ENCODE peak calls at places on chromosomes 16 and 17, in seven cellular contexts. R, A, V, O, N, X and P are unnamed samples.

GRCh38 chr17:10127819-10128375 is 70.5 kb downstream of the GAS7 start:
- DNase-seq in V (no peak), N (no peak), O (no peak), X (peak; percentile 21), R (no peak), A (no peak), P (no peak)

GRCh38 chr16:14248791-14249190 is 177.7 kb downstream of the MRTFB start:
- DNase-seq in X (no peak), O (no peak), N (no peak), R (no peak), A (no peak), V (no peak), P (no peak)

GRCh38 chr16:67395458-67396158 is 2.3 kb upstream of the TPPP3 start:
- DNase-seq in V (no peak), R (no peak), O (no peak), X (no peak), N (no peak), A (no peak), P (no peak)

GRCh38 chr17:27354491-27355081 is 60.7 kb downstream of the WSB1 start:
- DNase-seq in V (peak; percentile 46), N (no peak), A (no peak), X (no peak), O (no peak), R (no peak), P (peak; percentile 76)

GRCh38 chr16:63539276-63539675 is 1503.0 kb upstream of the CDH8 start:
- DNase-seq in V (no peak), N (no peak), A (no peak), O (no peak), X (no peak), R (no peak), P (no peak)

GRCh38 chr17:9272506-9272905 is 251.2 kb downstream of the NTN1 start:
- DNase-seq in V (no peak), N (no peak), R (no peak), O (no peak), A (no peak), X (no peak), P (no peak)

GRCh38 chr17:72600934-72601333 is 480.1 kb downstream of the SOX9 start:
- DNase-seq in X (no peak), N (no peak), R (no peak), V (no peak), A (no peak), O (no peak), P (no peak)

GRCh38 chr16:1018447-1018846 is 36.9 kb downstream of the SOX8 start:
- DNase-seq in O (no peak), V (no peak), A (no peak), R (no peak), X (no peak), N (no peak), P (no peak)

GRCh38 chr17:20187049-20187448 is 177.9 kb downstream of the SPECC1 start:
- DNase-seq in A (no peak), V (no peak), R (no peak), N (no peak), O (no peak), X (no peak), P (no peak)

GRCh38 chr17:39014044-39014794 is 47.0 kb upstream of the FBXO47 start:
- DNase-seq in X (no peak), O (no peak), V (peak; percentile 39), R (no peak), N (peak; percentile 37), A (no peak), P (no peak)

GRCh38 chr17:9971991-9972390 is 66.9 kb upstream of the RCVRN start:
- DNase-seq in A (peak; percentile 36), R (no peak), X (no peak), N (no peak), O (no peak), V (no peak), P (peak; percentile 52)

GRCh38 chr17:33266116-33266515 is 27.0 kb downstream of the ASIC2 start:
- DNase-seq in O (no peak), N (no peak), A (no peak), R (no peak), X (no peak), V (no peak), P (no peak)

GRCh38 chr17:5584383-5584951 is at the start of gene NLRP1:
- DNase-seq in N (peak; percentile 10), O (peak; percentile 71), A (peak; percentile 35), R (peak; percentile 84), X (no peak), V (peak; percentile 20), P (peak; percentile 45)

GRCh38 chr16:67176662-67177061 is 6.3 kb downstream of the NOL3 start:
- DNase-seq in V (no peak), X (no peak), O (no peak), R (no peak), N (no peak), A (no peak), P (no peak)

GRCh38 chr17:47792457-47792856 is 29.1 kb downstream of the OSBPL7 start:
- DNase-seq in A (no peak), X (no peak), R (no peak), V (no peak), N (no peak), O (no peak), P (no peak)

GRCh38 chr17:66540131-66540781 is 237.8 kb downstream of the PRKCA start:
- DNase-seq in A (peak; percentile 48), R (no peak), V (peak; percentile 72), N (no peak), X (no peak), O (no peak), P (no peak)

GRCh38 chr17:58224315-58224714 is 5.3 kb upstream of the MKS1 start:
- DNase-seq in V (no peak), A (no peak), X (no peak), O (peak; percentile 28), N (no peak), R (no peak), P (no peak)

GRCh38 chr17:10702574-10702973 is 5.2 kb downstream of the ADPRM start:
- DNase-seq in R (no peak), A (no peak), X (no peak), N (no peak), O (no peak), V (no peak), P (no peak)

GRCh38 chr17:72222971-72223370 is 102.2 kb downstream of the SOX9 start:
- DNase-seq in X (no peak), A (no peak), O (no peak), N (no peak), V (no peak), R (no peak), P (no peak)

GRCh38 chr16:64362193-64362592 is 759.7 kb downstream of the CDH11 start:
- DNase-seq in V (no peak), N (no peak), R (no peak), X (no peak), O (no peak), A (no peak), P (no peak)

GRCh38 chr16:12262454-12263180 is 286.1 kb downstream of the SNX29 start:
- DNase-seq in R (no peak), O (no peak), A (no peak), V (peak; percentile 77), X (no peak), N (no peak), P (no peak)

GRCh38 chr16:73371584-73372319 is 323.8 kb upstream of the ZFHX3 start:
- DNase-seq in R (no peak), A (no peak), X (no peak), V (no peak), O (no peak), N (no peak), P (no peak)

GRCh38 chr17:81263371-81264181 is 24.5 kb downstream of the NDUFAF8 start:
- DNase-seq in A (no peak), X (no peak), R (no peak), N (no peak), V (no peak), O (no peak), P (no peak)

GRCh38 chr17:21523482-21524210 is 147.5 kb downstream of the KCNJ12 start:
- DNase-seq in V (no peak), O (no peak), X (no peak), R (no peak), N (no peak), A (peak; percentile 30), P (no peak)

GRCh38 chr17:29156781-29157180 is 23.4 kb downstream of the MYO18A start:
- DNase-seq in N (no peak), R (no peak), A (no peak), V (no peak), X (no peak), O (no peak), P (no peak)

GRCh38 chr16:15639061-15639568 is 3.8 kb downstream of the MARF1 start:
- DNase-seq in X (no peak), O (no peak), V (no peak), N (no peak), A (no peak), R (peak; percentile 77), P (no peak)
- TF ChIP-seq JUND in X (no peak), O (no peak), V (no peak), N (no peak), A (no peak), R (no peak), P (no peak)

DNA sequence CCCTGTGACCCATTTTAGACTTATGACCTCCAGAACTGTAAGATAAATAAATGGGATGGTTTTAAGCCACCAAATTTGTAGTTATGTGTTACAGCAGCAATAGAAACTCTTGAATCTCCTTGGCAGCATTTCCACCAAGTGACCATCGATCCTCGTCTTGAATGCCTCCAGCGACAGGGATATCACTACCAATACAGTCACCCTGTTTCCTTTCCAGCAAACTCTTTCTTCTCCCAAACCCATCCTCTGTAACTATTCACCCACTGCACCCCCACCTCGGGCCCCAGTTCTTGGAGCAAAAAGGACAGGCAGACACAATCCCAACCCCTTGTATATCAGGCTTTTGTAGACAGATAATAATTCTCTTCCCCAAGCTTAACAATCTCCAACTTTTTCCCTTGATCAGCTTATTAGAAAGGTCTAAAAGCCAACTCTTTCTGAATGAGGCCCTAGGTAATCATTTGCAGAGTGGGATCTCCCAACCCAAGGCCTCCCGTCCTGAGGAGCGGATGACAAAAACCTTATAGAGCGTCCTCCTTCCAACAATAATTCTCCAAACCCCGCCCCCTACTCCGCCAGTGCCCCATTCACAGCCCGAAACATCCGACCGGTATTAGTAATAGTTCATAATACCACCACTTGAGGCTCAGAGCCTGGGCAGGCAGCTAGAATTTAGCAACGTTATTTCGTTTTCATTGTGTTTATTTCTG is 14.7 kb upstream of the PLLP start:
- DNase-seq in X (no peak), N (peak; percentile 56), R (no peak), O (no peak), A (peak; percentile 69), V (peak; percentile 71), P (no peak)
- TF ChIP-seq JUND in X (no peak), N (no peak), R (no peak), O (no peak), A (no peak), V (no peak), P (no peak)

DNA sequence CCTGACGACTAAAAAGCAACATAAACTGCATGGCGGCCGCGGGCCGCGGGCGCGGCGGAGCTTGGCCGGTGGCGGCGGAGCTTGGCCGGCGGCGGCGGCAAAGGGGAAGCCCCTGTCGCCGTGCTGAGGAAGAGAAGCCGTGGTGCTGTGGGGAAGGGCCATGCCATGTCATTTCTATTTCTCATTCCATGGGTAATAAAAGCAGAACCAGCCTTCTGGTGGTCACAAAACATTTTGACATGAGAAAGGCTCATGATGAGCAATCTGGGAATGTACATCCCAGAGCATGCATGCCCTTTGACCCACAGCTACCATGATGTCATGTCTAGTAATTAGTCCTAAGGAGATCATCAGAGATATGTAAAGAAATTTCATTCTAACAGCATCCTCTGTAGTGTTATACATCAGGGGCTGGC is 23.9 kb upstream of the HEATR6 start:
- DNase-seq in O (no peak), A (no peak), R (no peak), X (no peak), V (no peak), N (no peak), P (no peak)
- TF ChIP-seq JUND in O (no peak), A (no peak), R (no peak), X (no peak), V (no peak), N (no peak), P (no peak)

GRCh38 chr17:37513711-37514110 is 24.0 kb downstream of the DUSP14 start:
- DNase-seq in R (no peak), O (no peak), A (no peak), X (no peak), N (no peak), V (no peak), P (no peak)
- TF ChIP-seq JUND in R (no peak), O (no peak), A (no peak), X (no peak), N (no peak), V (no peak), P (no peak)